ENCODE peak calls at places on chromosome 19, in eight cellular contexts. One of them, this sample, is unnamed.

GRCh38 chr19:48665786-48666185 is 7.0 kb downstream of the NTN5 start:
- DNase-seq in GM23338: no peak
- DNase-seq in GM23248: no peak
- DNase-seq in neural progenitor cell: no peak
- DNase-seq in HCT116: no peak
- DNase-seq in PC-3: no peak
- DNase-seq in hepatocyte: no peak
- DNase-seq in SK-N-SH: no peak
- DNase-seq in this sample: no peak

GRCh38 chr19:29293736-29294342 is 80.9 kb upstream of the UQCRFS1 start:
- DNase-seq in GM23338: no peak
- DNase-seq in GM23248: peak; percentile 48
- DNase-seq in neural progenitor cell: no peak
- DNase-seq in HCT116: no peak
- DNase-seq in PC-3: no peak
- DNase-seq in hepatocyte: no peak
- DNase-seq in SK-N-SH: no peak
- DNase-seq in this sample: no peak

GRCh38 chr19:46951236-46951986 is 68.2 kb upstream of the NPAS1 start:
- DNase-seq in GM23338: no peak
- DNase-seq in GM23248: peak; percentile 73
- DNase-seq in neural progenitor cell: no peak
- DNase-seq in HCT116: peak; percentile 37
- DNase-seq in PC-3: peak; percentile 94
- DNase-seq in hepatocyte: peak; percentile 84
- DNase-seq in SK-N-SH: no peak
- DNase-seq in this sample: no peak

GRCh38 chr19:46919324-46919723 is 58.5 kb downstream of the ARHGAP35 start:
- DNase-seq in GM23338: no peak
- DNase-seq in GM23248: peak; percentile 81
- DNase-seq in neural progenitor cell: no peak
- DNase-seq in HCT116: no peak
- DNase-seq in PC-3: peak; percentile 59
- DNase-seq in hepatocyte: no peak
- DNase-seq in SK-N-SH: no peak
- DNase-seq in this sample: no peak

GRCh38 chr19:28258794-28259193 is 954.2 kb downstream of the UQCRFS1 start:
- DNase-seq in GM23338: no peak
- DNase-seq in GM23248: no peak
- DNase-seq in neural progenitor cell: no peak
- DNase-seq in HCT116: no peak
- DNase-seq in PC-3: no peak
- DNase-seq in hepatocyte: no peak
- DNase-seq in SK-N-SH: no peak
- DNase-seq in this sample: no peak

GRCh38 chr19:281992-282391 is 9.2 kb downstream of the PLPP2 start:
- DNase-seq in GM23338: no peak
- DNase-seq in GM23248: no peak
- DNase-seq in neural progenitor cell: peak; percentile 31
- DNase-seq in HCT116: no peak
- DNase-seq in PC-3: no peak
- DNase-seq in hepatocyte: no peak
- DNase-seq in SK-N-SH: no peak
- DNase-seq in this sample: no peak

GRCh38 chr19:31274964-31275319 is 74.3 kb downstream of the TSHZ3 start:
- DNase-seq in GM23338: no peak
- DNase-seq in GM23248: no peak
- DNase-seq in neural progenitor cell: no peak
- DNase-seq in HCT116: no peak
- DNase-seq in PC-3: no peak
- DNase-seq in hepatocyte: no peak
- DNase-seq in SK-N-SH: no peak
- DNase-seq in this sample: no peak

GRCh38 chr19:1232652-1233360 is 5.0 kb downstream of the CBARP start:
- DNase-seq in GM23338: no peak
- DNase-seq in GM23248: peak; percentile 40
- DNase-seq in neural progenitor cell: no peak
- DNase-seq in HCT116: no peak
- DNase-seq in PC-3: peak; percentile 42
- DNase-seq in hepatocyte: peak; percentile 68
- DNase-seq in SK-N-SH: no peak
- DNase-seq in this sample: no peak

GRCh38 chr19:10929402-10929794 is 787 bp downstream of the TIMM29 start:
- DNase-seq in GM23338: peak; percentile 44
- DNase-seq in GM23248: peak; percentile 25
- DNase-seq in neural progenitor cell: peak; percentile 46
- DNase-seq in HCT116: no peak
- DNase-seq in PC-3: no peak
- DNase-seq in hepatocyte: peak; percentile 43
- DNase-seq in SK-N-SH: no peak
- DNase-seq in this sample: no peak

GRCh38 chr19:41218249-41218614 is 791 bp upstream of the AXL start:
- DNase-seq in GM23338: no peak
- DNase-seq in GM23248: no peak
- DNase-seq in neural progenitor cell: no peak
- DNase-seq in HCT116: no peak
- DNase-seq in PC-3: no peak
- DNase-seq in hepatocyte: no peak
- DNase-seq in SK-N-SH: no peak
- DNase-seq in this sample: no peak
- H2AFZ ChIP-seq in GM23338: peak overlapping the region; percentile 95
- H2AFZ ChIP-seq in GM23248: peak overlapping the region; percentile 40
- H2AFZ ChIP-seq in neural progenitor cell: peak overlapping the region; percentile 65
- H2AFZ ChIP-seq in HCT116: no peak overlapping the region
- H2AFZ ChIP-seq in PC-3: peak overlapping the region; percentile 74
- H2AFZ ChIP-seq in hepatocyte: peak overlapping the region; percentile 15
- H2AFZ ChIP-seq in SK-N-SH: no peak overlapping the region
- H2AFZ ChIP-seq in this sample: no peak overlapping the region

DNA sequence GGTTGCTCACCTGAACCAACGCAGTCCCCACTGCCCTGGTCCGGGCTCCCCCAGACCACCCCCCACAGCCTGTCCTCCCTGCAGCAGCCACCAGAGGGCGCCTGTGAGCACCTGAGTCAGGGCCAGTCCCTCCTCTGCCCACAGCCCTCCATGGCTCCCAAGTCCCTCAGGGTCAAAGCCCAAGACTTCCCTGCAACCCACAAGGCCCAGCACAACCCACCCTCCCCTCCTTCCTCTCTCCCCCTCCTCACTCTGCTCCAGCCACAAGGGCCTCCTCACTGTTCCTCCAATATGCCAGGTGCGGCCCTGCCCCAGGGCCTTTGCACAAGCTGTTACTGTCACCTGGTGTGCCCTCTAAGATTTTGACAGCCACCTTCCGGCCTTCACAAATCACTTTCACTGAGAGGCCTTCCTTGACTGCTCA is 10.9 kb downstream of the GNA15 start:
- DNase-seq in GM23338: peak; percentile 58
- DNase-seq in GM23248: no peak
- DNase-seq in neural progenitor cell: peak; percentile 27
- DNase-seq in HCT116: no peak
- DNase-seq in PC-3: peak; percentile 20
- DNase-seq in hepatocyte: no peak
- DNase-seq in SK-N-SH: peak; percentile 79
- DNase-seq in this sample: peak; percentile 21
- TF ChIP-seq EZH2phosphoT487 in GM23338: no peak
- TF ChIP-seq EZH2phosphoT487 in GM23248: no peak
- TF ChIP-seq EZH2phosphoT487 in neural progenitor cell: no peak
- TF ChIP-seq EZH2phosphoT487 in HCT116: no peak
- TF ChIP-seq EZH2phosphoT487 in PC-3: no peak
- TF ChIP-seq EZH2phosphoT487 in hepatocyte: no peak
- TF ChIP-seq EZH2phosphoT487 in SK-N-SH: no peak
- TF ChIP-seq EZH2phosphoT487 in this sample: no peak

GRCh38 chr19:55830656-55831055 is 1.1 kb downstream of the NLRP11 start:
- DNase-seq in GM23338: no peak
- DNase-seq in GM23248: no peak
- DNase-seq in neural progenitor cell: no peak
- DNase-seq in HCT116: peak; percentile 41
- DNase-seq in PC-3: no peak
- DNase-seq in hepatocyte: no peak
- DNase-seq in SK-N-SH: no peak
- DNase-seq in this sample: peak; percentile 99
- H3K27ac ChIP-seq in GM23338: no peak overlapping the region
- H3K27ac ChIP-seq in GM23248: no peak overlapping the region
- H3K27ac ChIP-seq in neural progenitor cell: no peak overlapping the region
- H3K27ac ChIP-seq in HCT116: no peak overlapping the region
- H3K27ac ChIP-seq in PC-3: no peak overlapping the region
- H3K27ac ChIP-seq in hepatocyte: no peak overlapping the region
- H3K27ac ChIP-seq in SK-N-SH: no peak overlapping the region
- H3K27ac ChIP-seq in this sample: peak overlapping the region; percentile 99

GRCh38 chr19:18591735-18592385 is 3.3 kb downstream of the REX1BD start:
- DNase-seq in GM23338: no peak
- DNase-seq in GM23248: peak; percentile 62
- DNase-seq in neural progenitor cell: no peak
- DNase-seq in HCT116: no peak
- DNase-seq in PC-3: no peak
- DNase-seq in hepatocyte: no peak
- DNase-seq in SK-N-SH: peak; percentile 71
- DNase-seq in this sample: no peak

GRCh38 chr19:18593367-18594095 is 4.9 kb downstream of the REX1BD start:
- DNase-seq in GM23338: peak; percentile 80
- DNase-seq in GM23248: peak; percentile 46
- DNase-seq in neural progenitor cell: peak; percentile 42
- DNase-seq in HCT116: no peak
- DNase-seq in PC-3: peak; percentile 32
- DNase-seq in hepatocyte: no peak
- DNase-seq in SK-N-SH: peak; percentile 27
- DNase-seq in this sample: no peak

GRCh38 chr19:18596752-18597157 is 8.2 kb downstream of the REX1BD start:
- DNase-seq in GM23338: peak; percentile 87
- DNase-seq in GM23248: peak; percentile 54
- DNase-seq in neural progenitor cell: peak; percentile 61
- DNase-seq in HCT116: peak; percentile 10
- DNase-seq in PC-3: peak; percentile 61
- DNase-seq in hepatocyte: peak; percentile 40
- DNase-seq in SK-N-SH: peak; percentile 89
- DNase-seq in this sample: no peak

GRCh38 chr19:18594096-18594823 is 5.7 kb downstream of the REX1BD start:
- DNase-seq in GM23338: peak; percentile 91
- DNase-seq in GM23248: peak; percentile 95
- DNase-seq in neural progenitor cell: peak; percentile 96
- DNase-seq in HCT116: no peak
- DNase-seq in PC-3: peak; percentile 87
- DNase-seq in hepatocyte: peak; percentile 95
- DNase-seq in SK-N-SH: peak; percentile 96
- DNase-seq in this sample: peak; percentile 83

DNA sequence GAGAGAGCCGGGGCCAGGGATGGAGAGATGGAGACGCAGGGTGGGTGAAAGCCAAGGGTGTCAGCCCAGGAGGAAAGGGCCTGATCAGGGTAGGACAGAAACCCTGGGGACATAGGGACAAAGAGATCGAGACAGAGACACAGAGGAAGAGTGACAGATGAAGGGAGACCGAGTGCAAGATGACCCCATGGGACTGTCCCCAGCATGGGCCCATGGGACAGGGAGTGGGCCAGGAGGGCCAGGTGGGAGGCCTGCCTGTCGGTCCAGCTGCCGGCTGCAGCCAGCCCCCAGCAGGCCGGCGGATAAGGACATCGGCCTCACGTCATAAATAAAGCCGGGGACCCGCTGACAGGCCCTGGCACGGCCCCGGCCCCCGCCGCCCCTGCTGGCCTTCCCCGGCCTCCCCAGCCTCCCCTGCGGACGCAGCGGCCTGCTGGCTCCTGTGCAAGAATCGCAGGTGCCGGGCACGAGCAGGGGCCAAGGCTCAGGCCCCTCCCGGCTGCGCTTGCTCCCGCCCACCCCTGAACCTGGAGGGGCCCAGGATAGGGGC is 6.3 kb downstream of the REX1BD start:
- DNase-seq in GM23338: no peak
- DNase-seq in GM23248: no peak
- DNase-seq in neural progenitor cell: peak; percentile 33
- DNase-seq in HCT116: no peak
- DNase-seq in PC-3: no peak
- DNase-seq in hepatocyte: no peak
- DNase-seq in SK-N-SH: peak; percentile 48
- DNase-seq in this sample: no peak
- H2AFZ ChIP-seq in GM23338: peak overlapping the region; percentile 59
- H2AFZ ChIP-seq in GM23248: peak overlapping the region; percentile 57
- H2AFZ ChIP-seq in neural progenitor cell: peak overlapping the region; percentile 76
- H2AFZ ChIP-seq in HCT116: no peak overlapping the region
- H2AFZ ChIP-seq in PC-3: peak overlapping the region; percentile 81
- H2AFZ ChIP-seq in hepatocyte: peak overlapping the region; percentile 69
- H2AFZ ChIP-seq in SK-N-SH: no peak overlapping the region
- H2AFZ ChIP-seq in this sample: peak overlapping the region; percentile 65

GRCh38 chr19:35773020-35773809 is 2.1 kb upstream of the ARHGAP33 start:
- DNase-seq in GM23338: no peak
- DNase-seq in GM23248: peak; percentile 76
- DNase-seq in neural progenitor cell: no peak
- DNase-seq in HCT116: no peak
- DNase-seq in PC-3: no peak
- DNase-seq in hepatocyte: no peak
- DNase-seq in SK-N-SH: no peak
- DNase-seq in this sample: no peak

GRCh38 chr19:35766571-35767104 is 8.7 kb downstream of the PROSER3 start:
- DNase-seq in GM23338: no peak
- DNase-seq in GM23248: no peak
- DNase-seq in neural progenitor cell: no peak
- DNase-seq in HCT116: no peak
- DNase-seq in PC-3: no peak
- DNase-seq in hepatocyte: no peak
- DNase-seq in SK-N-SH: no peak
- DNase-seq in this sample: no peak

GRCh38 chr19:35764432-35765315 is 6.7 kb downstream of the PROSER3 start:
- DNase-seq in GM23338: no peak
- DNase-seq in GM23248: no peak
- DNase-seq in neural progenitor cell: no peak
- DNase-seq in HCT116: no peak
- DNase-seq in PC-3: no peak
- DNase-seq in hepatocyte: no peak
- DNase-seq in SK-N-SH: no peak
- DNase-seq in this sample: no peak

GRCh38 chr19:35768082-35768421 is 7.3 kb upstream of the ARHGAP33 start:
- DNase-seq in GM23338: no peak
- DNase-seq in GM23248: no peak
- DNase-seq in neural progenitor cell: no peak
- DNase-seq in HCT116: no peak
- DNase-seq in PC-3: no peak
- DNase-seq in hepatocyte: no peak
- DNase-seq in SK-N-SH: no peak
- DNase-seq in this sample: no peak

DNA sequence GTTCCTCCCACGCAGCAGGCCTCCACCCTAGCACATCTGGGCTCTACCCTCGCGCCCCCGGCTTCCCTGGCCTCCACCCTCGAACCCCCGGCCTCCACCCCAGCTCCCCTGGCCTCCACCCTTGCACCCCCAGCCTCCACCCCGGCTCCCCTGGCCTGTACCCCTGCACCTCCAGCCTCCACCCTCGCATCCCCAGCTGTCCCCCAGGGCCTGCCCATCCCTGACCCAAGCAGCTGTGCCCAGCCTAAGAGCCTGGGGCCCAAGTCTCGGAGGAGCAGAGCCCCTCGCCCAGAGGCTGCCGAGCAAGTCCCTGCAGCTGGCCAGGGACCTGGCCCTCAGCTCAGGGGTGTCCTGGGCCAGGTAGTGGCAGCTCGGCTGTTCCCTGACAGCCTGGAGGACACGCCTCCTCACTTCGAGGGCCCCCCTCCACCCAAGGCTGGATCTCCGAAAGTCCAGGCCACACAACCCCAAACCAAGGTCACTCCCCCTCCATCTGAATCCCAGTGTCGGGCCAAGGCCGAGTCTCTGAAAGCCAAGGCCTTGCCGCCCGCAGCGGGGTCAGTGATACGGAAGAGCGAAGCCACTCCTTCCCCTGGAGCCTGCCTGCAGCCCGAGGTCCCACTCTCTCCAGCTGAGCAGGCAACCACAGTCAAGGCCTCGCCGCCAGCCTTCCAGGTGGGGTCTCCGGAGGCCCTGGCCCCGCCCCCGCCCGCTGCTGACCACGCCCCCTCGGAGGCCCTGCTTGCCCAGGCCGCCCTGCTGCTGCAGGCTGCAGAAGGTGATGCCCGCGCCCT is 7.9 kb upstream of the ARHGAP33 start:
- DNase-seq in GM23338: peak; percentile 94
- DNase-seq in GM23248: no peak
- DNase-seq in neural progenitor cell: peak; percentile 65
- DNase-seq in HCT116: no peak
- DNase-seq in PC-3: no peak
- DNase-seq in hepatocyte: peak; percentile 46
- DNase-seq in SK-N-SH: peak; percentile 59
- DNase-seq in this sample: no peak
- TF ChIP-seq EZH2phosphoT487 in GM23338: no peak
- TF ChIP-seq EZH2phosphoT487 in GM23248: no peak
- TF ChIP-seq EZH2phosphoT487 in neural progenitor cell: no peak
- TF ChIP-seq EZH2phosphoT487 in HCT116: no peak
- TF ChIP-seq EZH2phosphoT487 in PC-3: no peak
- TF ChIP-seq EZH2phosphoT487 in hepatocyte: no peak
- TF ChIP-seq EZH2phosphoT487 in SK-N-SH: no peak
- TF ChIP-seq EZH2phosphoT487 in this sample: no peak